ENCODE peak calls at places on chromosomes 3 and 15, in five cellular contexts. One of them, this sample, is unnamed.

GRCh38 chr3:74489393-74489792 is 125.1 kb downstream of the CNTN3 start:
- DNase-seq in K562: no peak
- DNase-seq in HepG2: no peak
- DNase-seq in SK-N-SH: no peak
- DNase-seq in GM12878: no peak
- DNase-seq in this sample: no peak

GRCh38 chr3:132417695-132418520 is 606 bp downstream of the DNAJC13 start:
- DNase-seq in K562: peak
- DNase-seq in HepG2: peak
- DNase-seq in SK-N-SH: peak
- DNase-seq in GM12878: peak
- DNase-seq in this sample: peak

GRCh38 chr3:112115806-112116383 is 17.2 kb downstream of the GCSAM start:
- DNase-seq in K562: no peak
- DNase-seq in HepG2: no peak
- DNase-seq in SK-N-SH: no peak
- DNase-seq in GM12878: no peak
- DNase-seq in this sample: no peak

GRCh38 chr3:10992017-10992945 is at the start of gene SLC6A1:
- DNase-seq in K562: peak
- DNase-seq in HepG2: no peak
- DNase-seq in SK-N-SH: peak
- DNase-seq in GM12878: no peak
- DNase-seq in this sample: peak

GRCh38 chr3:133942761-133943535 is 47.3 kb upstream of the RAB6B start:
- DNase-seq in K562: no peak
- DNase-seq in HepG2: no peak
- DNase-seq in SK-N-SH: no peak
- DNase-seq in GM12878: no peak
- DNase-seq in this sample: no peak

GRCh38 chr15:68209735-68210408 is 4.7 kb upstream of the CALML4 start:
- DNase-seq in K562: no peak
- DNase-seq in HepG2: no peak
- DNase-seq in SK-N-SH: no peak
- DNase-seq in GM12878: no peak
- DNase-seq in this sample: no peak

GRCh38 chr3:67518196-67518595 is 136.2 kb downstream of the SUCLG2 start:
- DNase-seq in K562: no peak
- DNase-seq in HepG2: no peak
- DNase-seq in SK-N-SH: peak
- DNase-seq in GM12878: no peak
- DNase-seq in this sample: no peak

GRCh38 chr15:50176869-50177268 is 5.1 kb upstream of the SLC27A2 start:
- DNase-seq in K562: no peak
- DNase-seq in HepG2: no peak
- DNase-seq in SK-N-SH: no peak
- DNase-seq in GM12878: no peak
- DNase-seq in this sample: no peak

GRCh38 chr3:13539285-13539625 is 9.7 kb upstream of the FBLN2 start:
- DNase-seq in K562: no peak
- DNase-seq in HepG2: no peak
- DNase-seq in SK-N-SH: no peak
- DNase-seq in GM12878: no peak
- DNase-seq in this sample: no peak

GRCh38 chr15:96888764-96889163 is 558.3 kb downstream of the NR2F2 start:
- DNase-seq in K562: no peak
- DNase-seq in HepG2: no peak
- DNase-seq in SK-N-SH: no peak
- DNase-seq in GM12878: no peak
- DNase-seq in this sample: no peak

GRCh38 chr3:187591051-187591450 is 79.1 kb downstream of the SST start:
- DNase-seq in K562: no peak
- DNase-seq in HepG2: no peak
- DNase-seq in SK-N-SH: no peak
- DNase-seq in GM12878: no peak
- DNase-seq in this sample: no peak

GRCh38 chr3:147945968-147946519 is 536.9 kb downstream of the ZIC1 start:
- DNase-seq in K562: no peak
- DNase-seq in HepG2: peak
- DNase-seq in SK-N-SH: peak
- DNase-seq in GM12878: peak
- DNase-seq in this sample: peak

GRCh38 chr3:105747621-105748165 is 121.1 kb downstream of the CBLB start:
- DNase-seq in K562: no peak
- DNase-seq in HepG2: no peak
- DNase-seq in SK-N-SH: no peak
- DNase-seq in GM12878: no peak
- DNase-seq in this sample: no peak

GRCh38 chr3:99172736-99173657 is 271.5 kb upstream of the DCBLD2 start:
- DNase-seq in K562: peak
- DNase-seq in HepG2: peak
- DNase-seq in SK-N-SH: peak
- DNase-seq in GM12878: peak
- DNase-seq in this sample: peak

GRCh38 chr3:173003471-173003870 is 137.6 kb downstream of the SPATA16 start:
- DNase-seq in K562: no peak
- DNase-seq in HepG2: no peak
- DNase-seq in SK-N-SH: no peak
- DNase-seq in GM12878: no peak
- DNase-seq in this sample: no peak

GRCh38 chr15:92906563-92907081 is 6.5 kb downstream of the CHD2 start:
- DNase-seq in K562: no peak
- DNase-seq in HepG2: no peak
- DNase-seq in SK-N-SH: no peak
- DNase-seq in GM12878: no peak
- DNase-seq in this sample: no peak

GRCh38 chr3:143081844-143082778 is 37.5 kb upstream of the CHST2 start:
- DNase-seq in K562: no peak
- DNase-seq in HepG2: no peak
- DNase-seq in SK-N-SH: no peak
- DNase-seq in GM12878: peak
- DNase-seq in this sample: no peak

GRCh38 chr3:17243616-17244015 is 358.9 kb downstream of the PLCL2 start:
- DNase-seq in K562: no peak
- DNase-seq in HepG2: no peak
- DNase-seq in SK-N-SH: no peak
- DNase-seq in GM12878: no peak
- DNase-seq in this sample: no peak

GRCh38 chr3:23079976-23080375 is 123.2 kb upstream of the UBE2E2 start:
- DNase-seq in K562: no peak
- DNase-seq in HepG2: no peak
- DNase-seq in SK-N-SH: no peak
- DNase-seq in GM12878: no peak
- DNase-seq in this sample: no peak

GRCh38 chr15:61994216-61994615 is 66.0 kb downstream of the VPS13C start:
- DNase-seq in K562: no peak
- DNase-seq in HepG2: no peak
- DNase-seq in SK-N-SH: no peak
- DNase-seq in GM12878: no peak
- DNase-seq in this sample: no peak

GRCh38 chr3:134251731-134252391 is 1.2 kb upstream of the RYK start:
- DNase-seq in K562: no peak
- DNase-seq in HepG2: peak
- DNase-seq in SK-N-SH: peak
- DNase-seq in GM12878: no peak
- DNase-seq in this sample: no peak

GRCh38 chr15:61654918-61655317 is 405.3 kb downstream of the VPS13C start:
- DNase-seq in K562: no peak
- DNase-seq in HepG2: no peak
- DNase-seq in SK-N-SH: no peak
- DNase-seq in GM12878: no peak
- DNase-seq in this sample: no peak

GRCh38 chr3:131053021-131053420 is 26.3 kb downstream of the NEK11 start:
- DNase-seq in K562: no peak
- DNase-seq in HepG2: no peak
- DNase-seq in SK-N-SH: peak
- DNase-seq in GM12878: no peak
- DNase-seq in this sample: no peak

GRCh38 chr3:111080357-111080937 is 8.8 kb downstream of the NECTIN3 start:
- DNase-seq in K562: no peak
- DNase-seq in HepG2: peak
- DNase-seq in SK-N-SH: peak
- DNase-seq in GM12878: no peak
- DNase-seq in this sample: no peak

GRCh38 chr3:123792473-123793201 is 91.5 kb downstream of the MYLK start:
- DNase-seq in K562: no peak
- DNase-seq in HepG2: no peak
- DNase-seq in SK-N-SH: no peak
- DNase-seq in GM12878: no peak
- DNase-seq in this sample: no peak

GRCh38 chr15:67190326-67190725 is 64.1 kb downstream of the AAGAB start:
- DNase-seq in K562: no peak
- DNase-seq in HepG2: no peak
- DNase-seq in SK-N-SH: no peak
- DNase-seq in GM12878: no peak
- DNase-seq in this sample: no peak
- TF ChIP-seq FOXM1 in K562: no peak
- TF ChIP-seq FOXM1 in HepG2: no peak
- TF ChIP-seq FOXM1 in SK-N-SH: no peak
- TF ChIP-seq FOXM1 in GM12878: no peak
- TF ChIP-seq FOXM1 in this sample: no peak

GRCh38 chr3:194575484-194576210 is 57.6 kb downstream of the TMEM44 start:
- DNase-seq in K562: peak
- DNase-seq in HepG2: no peak
- DNase-seq in SK-N-SH: no peak
- DNase-seq in GM12878: no peak
- DNase-seq in this sample: no peak

GRCh38 chr3:194572131-194572789 is 61.0 kb downstream of the TMEM44 start:
- DNase-seq in K562: peak
- DNase-seq in HepG2: peak
- DNase-seq in SK-N-SH: no peak
- DNase-seq in GM12878: no peak
- DNase-seq in this sample: peak

GRCh38 chr3:194572944-194573491 is 60.2 kb downstream of the TMEM44 start:
- DNase-seq in K562: no peak
- DNase-seq in HepG2: no peak
- DNase-seq in SK-N-SH: no peak
- DNase-seq in GM12878: no peak
- DNase-seq in this sample: no peak

GRCh38 chr3:194574639-194575483 is 58.4 kb downstream of the TMEM44 start:
- DNase-seq in K562: peak
- DNase-seq in HepG2: no peak
- DNase-seq in SK-N-SH: no peak
- DNase-seq in GM12878: no peak
- DNase-seq in this sample: no peak

GRCh38 chr3:194573680-194574437 is 59.4 kb downstream of the TMEM44 start:
- DNase-seq in K562: peak
- DNase-seq in HepG2: peak
- DNase-seq in SK-N-SH: peak
- DNase-seq in GM12878: no peak
- DNase-seq in this sample: peak
- TF ChIP-seq FOXM1 in K562: no peak
- TF ChIP-seq FOXM1 in HepG2: no peak
- TF ChIP-seq FOXM1 in SK-N-SH: no peak
- TF ChIP-seq FOXM1 in GM12878: no peak
- TF ChIP-seq FOXM1 in this sample: no peak

GRCh38 chr3:146715176-146715575 is 110.0 kb upstream of the PLSCR5 start:
- DNase-seq in K562: no peak
- DNase-seq in HepG2: no peak
- DNase-seq in SK-N-SH: no peak
- DNase-seq in GM12878: no peak
- DNase-seq in this sample: no peak
- TF ChIP-seq FOXM1 in K562: no peak
- TF ChIP-seq FOXM1 in HepG2: no peak
- TF ChIP-seq FOXM1 in SK-N-SH: no peak
- TF ChIP-seq FOXM1 in GM12878: no peak
- TF ChIP-seq FOXM1 in this sample: no peak

GRCh38 chr3:119240582-119241434 is at the start of gene B4GALT4:
- DNase-seq in K562: peak
- DNase-seq in HepG2: peak
- DNase-seq in SK-N-SH: peak
- DNase-seq in GM12878: no peak
- DNase-seq in this sample: peak

GRCh38 chr3:119239421-119239820 is 1.3 kb downstream of the B4GALT4 start:
- DNase-seq in K562: no peak
- DNase-seq in HepG2: no peak
- DNase-seq in SK-N-SH: no peak
- DNase-seq in GM12878: no peak
- DNase-seq in this sample: no peak

GRCh38 chr3:119236756-119237155 is 3.9 kb downstream of the B4GALT4 start:
- DNase-seq in K562: no peak
- DNase-seq in HepG2: no peak
- DNase-seq in SK-N-SH: no peak
- DNase-seq in GM12878: no peak
- DNase-seq in this sample: no peak

GRCh38 chr3:119237299-119237698 is 3.4 kb downstream of the B4GALT4 start:
- DNase-seq in K562: no peak
- DNase-seq in HepG2: no peak
- DNase-seq in SK-N-SH: no peak
- DNase-seq in GM12878: no peak
- DNase-seq in this sample: no peak

DNA sequence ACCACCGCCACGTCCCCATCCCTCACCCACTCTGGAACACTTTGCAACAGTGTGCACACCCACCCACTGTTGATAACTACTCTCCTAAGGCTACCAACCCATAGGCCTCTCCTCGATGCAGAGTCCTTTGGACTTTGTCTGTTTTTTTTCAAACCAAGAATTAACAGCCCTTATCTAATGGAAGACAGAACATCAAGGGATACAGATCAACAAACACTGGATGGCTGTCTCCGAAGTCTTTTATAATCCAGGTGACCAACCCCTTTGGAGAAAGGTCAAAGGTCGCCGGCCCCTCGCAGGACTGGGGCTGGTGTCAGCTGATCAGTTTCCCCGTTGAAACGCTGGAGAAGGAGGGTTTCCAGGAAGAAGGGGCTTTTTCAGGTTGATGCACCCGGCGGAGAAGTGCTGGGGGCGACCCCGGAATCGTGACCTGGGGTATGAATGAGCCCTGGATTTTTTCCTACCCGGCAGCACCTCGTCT is 537 bp downstream of the B4GALT4 start:
- DNase-seq in K562: peak
- DNase-seq in HepG2: peak
- DNase-seq in SK-N-SH: no peak
- DNase-seq in GM12878: no peak
- DNase-seq in this sample: peak
- TF ChIP-seq FOXM1 in K562: peak
- TF ChIP-seq FOXM1 in HepG2: no peak
- TF ChIP-seq FOXM1 in SK-N-SH: no peak
- TF ChIP-seq FOXM1 in GM12878: no peak
- TF ChIP-seq FOXM1 in this sample: no peak

DNA sequence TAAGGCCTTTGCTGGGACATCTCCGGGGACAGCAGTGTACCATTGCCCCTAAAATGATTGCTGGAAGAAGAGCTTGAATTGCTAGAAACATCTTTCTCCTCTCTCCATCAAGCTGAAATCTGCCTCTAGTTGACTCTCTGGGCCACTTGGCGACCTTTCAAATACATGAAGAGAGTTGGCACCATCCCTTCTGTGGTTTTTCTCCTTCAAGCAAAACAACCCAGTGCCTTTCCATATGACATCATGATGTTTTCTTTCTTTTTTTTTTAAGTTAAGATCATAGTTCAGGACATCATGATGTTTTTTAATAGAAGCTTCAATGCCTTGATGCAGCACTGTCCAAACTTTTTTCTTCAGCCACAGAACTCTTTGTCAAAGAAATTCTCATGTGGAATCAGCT is 144.0 kb upstream of the PTPRG start:
- DNase-seq in K562: no peak
- DNase-seq in HepG2: no peak
- DNase-seq in SK-N-SH: no peak
- DNase-seq in GM12878: no peak
- DNase-seq in this sample: no peak
- TF ChIP-seq FOXM1 in K562: no peak
- TF ChIP-seq FOXM1 in HepG2: no peak
- TF ChIP-seq FOXM1 in SK-N-SH: no peak
- TF ChIP-seq FOXM1 in GM12878: no peak
- TF ChIP-seq FOXM1 in this sample: no peak

This sample was measured in HEK293T.